ENCODE peak calls at places on chromosomes 11 and 22, in six cellular contexts. Q is GM23338, Y is Panc1, J is HepG2, F is HCT116, L is A549. D is an unnamed sample.
A peak's percentile ranks its signal among the peaks of the same experiment; 100 is the strongest.

GRCh38 chr11:131696584-131697120 is 326.2 kb downstream of the NTM start:
- DNase-seq in Q (no peak), F (no peak), L (no peak), J (no peak), Y (no peak), D (no peak)

GRCh38 chr11:100821198-100821597 is 134.1 kb downstream of the ARHGAP42 start:
- DNase-seq in F (no peak), J (no peak), L (no peak), Y (no peak), Q (peak; percentile 48), D (no peak)

GRCh38 chr22:35868938-35869337 is 151.3 kb downstream of the APOL5 start:
- DNase-seq in F (no peak), Q (peak; percentile 50), L (no peak), Y (no peak), J (no peak), D (no peak)

GRCh38 chr11:70595452-70595851 is 197.1 kb downstream of the CTTN start:
- DNase-seq in Y (no peak), Q (no peak), F (no peak), J (no peak), L (no peak), D (no peak)

GRCh38 chr11:95993438-95994339 is 69.8 kb upstream of the MTMR2 start:
- DNase-seq in Y (no peak), Q (no peak), J (no peak), F (no peak), L (no peak), D (no peak)

GRCh38 chr11:132962026-132962425 is 570.3 kb downstream of the OPCML start:
- DNase-seq in Y (no peak), J (no peak), Q (no peak), L (no peak), F (no peak), D (no peak)

GRCh38 chr11:68206211-68206610 is 6.9 kb downstream of the KMT5B start:
- DNase-seq in F (peak; percentile 53), J (peak; percentile 74), Y (peak; percentile 62), L (peak; percentile 60), Q (peak; percentile 88), D (no peak)

GRCh38 chr11:91513734-91514133 is 710.9 kb upstream of the FAT3 start:
- DNase-seq in Q (peak; percentile 25), L (no peak), J (no peak), Y (no peak), F (no peak), D (no peak)

GRCh38 chr11:45168366-45169130 is 22.1 kb downstream of the PRDM11 start:
- DNase-seq in Q (peak; percentile 46), L (no peak), J (no peak), F (no peak), Y (no peak), D (no peak)

DNA sequence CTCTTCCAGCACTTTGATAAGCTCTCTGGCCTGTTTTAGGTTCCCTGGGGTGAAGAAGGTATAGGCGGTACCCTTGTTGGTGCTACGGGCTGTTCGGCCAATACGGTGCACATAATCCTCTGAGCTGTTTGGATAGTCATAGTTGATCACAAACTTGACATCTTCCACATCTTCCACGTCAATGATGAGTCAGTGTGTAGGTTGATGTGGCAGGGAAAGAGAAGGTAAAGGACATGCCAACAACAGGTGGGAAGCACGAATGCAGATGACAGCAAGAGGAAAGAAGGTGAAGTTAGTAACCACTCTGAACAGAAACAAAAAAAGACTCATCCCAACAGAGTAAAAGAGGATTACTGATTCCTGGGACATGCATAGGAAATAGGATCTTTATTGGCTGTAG is 18.2 kb downstream of the DDX17 start:
- DNase-seq in F (no peak), Q (no peak), L (no peak), Y (no peak), J (no peak), D (no peak)
- TF ChIP-seq REST in F (no peak), Q (no peak), L (no peak), Y (no peak), J (no peak), D (no peak)

GRCh38 chr22:49962012-49962750 is 1.6 kb downstream of the PIM3 start:
- DNase-seq in Y (no peak), J (peak; percentile 87), L (peak; percentile 46), F (no peak), Q (peak; percentile 85), D (peak; percentile 78)
- TF ChIP-seq REST in Y (no peak), J (no peak), L (no peak), F (no peak), Q (no peak), D (no peak)

DNA sequence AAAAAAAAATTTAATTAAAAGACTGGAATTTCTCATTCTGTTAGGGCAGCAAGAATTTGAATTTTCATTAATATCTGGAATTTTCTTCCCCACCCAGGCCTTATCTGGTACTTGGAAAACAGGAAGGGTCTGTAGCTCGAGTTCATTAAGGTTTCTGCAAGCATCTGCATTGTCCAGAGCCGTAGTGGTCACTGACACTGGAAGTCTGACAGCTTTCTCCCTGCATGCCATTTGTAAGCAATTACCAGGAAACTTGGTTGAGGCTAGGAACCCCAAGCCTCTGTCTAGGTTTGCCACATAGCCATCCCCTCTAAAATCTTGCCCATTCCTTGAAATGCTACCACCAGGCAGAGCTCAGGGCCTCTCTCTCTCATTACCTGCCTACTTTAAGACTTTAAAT is 5.4 kb upstream of the PGM2L1 start:
- DNase-seq in Y (no peak), F (no peak), Q (no peak), J (no peak), L (no peak), D (no peak)
- TF ChIP-seq REST in Y (no peak), F (no peak), Q (no peak), J (no peak), L (no peak), D (no peak)

GRCh38 chr11:87779276-87780067 is 395.8 kb downstream of the RAB38 start:
- DNase-seq in F (no peak), L (no peak), Y (no peak), J (no peak), Q (no peak), D (no peak)

GRCh38 chr11:87780068-87780413 is 395.2 kb downstream of the RAB38 start:
- DNase-seq in L (no peak), Q (no peak), J (no peak), Y (no peak), F (no peak), D (no peak)

GRCh38 chr11:87778341-87778740 is 396.9 kb downstream of the RAB38 start:
- DNase-seq in Y (no peak), F (peak; percentile 12), L (no peak), J (no peak), Q (no peak), D (no peak)
- TF ChIP-seq REST in Y (no peak), F (no peak), L (no peak), J (no peak), Q (no peak), D (no peak)

DNA sequence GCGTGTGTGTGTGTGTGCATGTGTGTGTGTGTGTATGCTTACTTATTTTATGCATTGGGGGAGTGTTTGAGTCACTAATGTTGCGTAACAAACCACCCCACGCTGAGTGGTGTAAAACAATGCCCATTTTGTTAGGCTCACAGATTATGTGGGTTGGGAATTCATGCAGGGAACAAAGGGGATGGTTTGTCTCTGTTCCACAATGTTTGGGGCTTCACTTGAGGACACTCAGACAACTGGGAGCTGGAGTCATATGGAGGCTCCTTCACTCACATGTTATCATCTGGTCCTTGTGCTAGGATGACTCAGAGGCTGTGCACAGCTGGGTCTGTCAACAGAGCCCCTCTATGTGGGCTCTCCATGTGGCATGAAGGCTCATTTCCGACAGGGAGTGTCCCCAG is 51.3 kb upstream of the LARGE1 start:
- DNase-seq in Y (no peak), J (peak; percentile 22), F (no peak), Q (no peak), L (no peak), D (no peak)
- TF ChIP-seq REST in Y (no peak), J (no peak), F (no peak), Q (no peak), L (no peak), D (no peak)

GRCh38 chr22:31044262-31044861 is 36.8 kb upstream of the SMTN start:
- DNase-seq in L (no peak), Y (no peak), Q (no peak), F (no peak), J (peak; percentile 77), D (no peak)

GRCh38 chr22:31049815-31050420 is 31.2 kb upstream of the SMTN start:
- DNase-seq in F (no peak), L (no peak), J (no peak), Q (no peak), Y (no peak), D (no peak)

GRCh38 chr22:31045900-31046587 is 35.1 kb upstream of the SMTN start:
- DNase-seq in Q (no peak), L (no peak), J (no peak), F (no peak), Y (no peak), D (no peak)

GRCh38 chr22:31048570-31048969 is 32.5 kb upstream of the SMTN start:
- DNase-seq in F (no peak), J (no peak), Q (no peak), Y (no peak), L (no peak), D (no peak)

GRCh38 chr22:31046591-31047226 is 34.4 kb upstream of the SMTN start:
- DNase-seq in L (no peak), Q (peak; percentile 14), J (peak; percentile 45), F (no peak), Y (no peak), D (no peak)
- TF ChIP-seq REST in L (no peak), Q (no peak), J (no peak), F (no peak), Y (no peak), D (no peak)

GRCh38 chr11:35390737-35391682 is 28.3 kb downstream of the SLC1A2 start:
- DNase-seq in L (peak; percentile 37), Y (peak; percentile 69), J (peak; percentile 78), F (no peak), Q (no peak), D (no peak)
- TF ChIP-seq REST in L (no peak), Y (no peak), J (no peak), F (no peak), Q (no peak), D (no peak)

GRCh38 chr22:22721681-22722309 is 77.4 kb downstream of the GGTLC2 start:
- DNase-seq in F (no peak), L (no peak), Q (no peak), J (no peak), Y (no peak), D (no peak)

GRCh38 chr22:22717723-22718122 is 73.3 kb downstream of the GGTLC2 start:
- DNase-seq in F (no peak), Y (no peak), Q (no peak), J (no peak), L (no peak), D (no peak)

GRCh38 chr22:22716136-22716535 is 71.7 kb downstream of the GGTLC2 start:
- DNase-seq in L (no peak), F (no peak), Q (no peak), Y (no peak), J (no peak), D (no peak)

GRCh38 chr22:22720724-22721261 is 76.4 kb downstream of the GGTLC2 start:
- DNase-seq in Y (no peak), L (no peak), F (no peak), J (no peak), Q (no peak), D (peak; percentile 67)

GRCh38 chr22:22720201-22720723 is 75.8 kb downstream of the GGTLC2 start:
- DNase-seq in Y (peak; percentile 18), Q (peak; percentile 77), L (no peak), F (peak; percentile 67), J (peak; percentile 32), D (peak; percentile 72)
- TF ChIP-seq REST in Y (no peak), Q (no peak), L (no peak), F (no peak), J (no peak), D (no peak)

D was measured in HL-60.